ENCODE peak calls at places on chromosomes 12 and 14, in nine cellular contexts. D is BJ; X is CD8-positive, alpha-beta memory T cell; S is endodermal cell; E is AG04450; W is psoas muscle; G is mesenchymal stem cell; P is transverse colon; U is IMR-90. K is an unnamed sample.

GRCh38 chr14:75982724-75983358 is 1.0 kb upstream of the TGFB3 start:
- DNase-seq in W (peak; percentile 77), S (no peak), D (no peak), U (peak; percentile 61), G (peak; percentile 62), X (no peak), P (peak; percentile 59), E (peak; percentile 38), K (no peak)

GRCh38 chr14:49218436-49219092 is 367.6 kb downstream of the RPS29 start:
- DNase-seq in P (no peak), S (no peak), X (no peak), E (no peak), U (no peak), G (peak; percentile 42), D (no peak), W (no peak), K (no peak)

GRCh38 chr12:20883288-20883687 is 72.8 kb downstream of the SLCO1B3 start:
- DNase-seq in S (no peak), U (no peak), X (no peak), P (peak; percentile 43), E (no peak), W (no peak), D (no peak), G (no peak), K (peak; percentile 56)

GRCh38 chr14:50957296-50957695 is 13.0 kb upstream of the PYGL start:
- DNase-seq in G (peak; percentile 67), X (no peak), W (no peak), U (peak; percentile 48), D (no peak), E (no peak), P (no peak), S (no peak), K (no peak)

GRCh38 chr12:34603382-34604035 is 581.2 kb downstream of the ALG10 start:
- DNase-seq in E (no peak), X (no peak), U (no peak), D (no peak), P (no peak), W (no peak), S (no peak), G (no peak), K (no peak)

GRCh38 chr14:33357225-33358010 is 418.7 kb downstream of the NPAS3 start:
- DNase-seq in P (peak; percentile 64), D (no peak), W (no peak), G (no peak), E (no peak), S (no peak), X (no peak), U (no peak), K (no peak)

GRCh38 chr14:49971156-49972141 is 78.6 kb downstream of the ARF6 start:
- DNase-seq in E (no peak), P (peak; percentile 63), X (no peak), S (no peak), W (no peak), D (no peak), G (no peak), U (peak; percentile 25), K (no peak)

GRCh38 chr12:48542300-48542928 is 17.0 kb downstream of the OR8S1 start:
- DNase-seq in X (peak; percentile 11), W (no peak), U (peak; percentile 31), E (no peak), S (peak; percentile 86), G (peak; percentile 19), P (peak; percentile 53), D (no peak), K (no peak)

GRCh38 chr14:105534586-105534985 is 8.2 kb downstream of the TMEM121 start:
- DNase-seq in E (no peak), X (no peak), W (no peak), S (no peak), G (no peak), D (no peak), P (no peak), U (no peak), K (no peak)
- H3K27me3 ChIP-seq in E (peaks cover 20% of the 10 kb centered on the region), X (peaks cover 11% of the 10 kb centered on the region), W (peaks cover 14% of the 10 kb centered on the region), S (peaks cover 4% of the 10 kb centered on the region), G (no peaks in the 10 kb centered on the region), D (no peaks in the 10 kb centered on the region), P (peaks cover 40% of the 10 kb centered on the region), U (peaks cover 19% of the 10 kb centered on the region), K (no peaks in the 10 kb centered on the region)

GRCh38 chr12:659090-659683 is 4.1 kb downstream of the NINJ2 start:
- DNase-seq in P (no peak), E (no peak), U (no peak), S (no peak), W (no peak), D (no peak), X (no peak), G (no peak), K (no peak)
- H3K4me3 ChIP-seq in P (no peak overlapping the region), E (no peak overlapping the region), U (no peak overlapping the region), S (no peak overlapping the region), W (no peak overlapping the region), D (no peak overlapping the region), X (no peak overlapping the region), G (no peak overlapping the region), K (no peak overlapping the region)

DNA sequence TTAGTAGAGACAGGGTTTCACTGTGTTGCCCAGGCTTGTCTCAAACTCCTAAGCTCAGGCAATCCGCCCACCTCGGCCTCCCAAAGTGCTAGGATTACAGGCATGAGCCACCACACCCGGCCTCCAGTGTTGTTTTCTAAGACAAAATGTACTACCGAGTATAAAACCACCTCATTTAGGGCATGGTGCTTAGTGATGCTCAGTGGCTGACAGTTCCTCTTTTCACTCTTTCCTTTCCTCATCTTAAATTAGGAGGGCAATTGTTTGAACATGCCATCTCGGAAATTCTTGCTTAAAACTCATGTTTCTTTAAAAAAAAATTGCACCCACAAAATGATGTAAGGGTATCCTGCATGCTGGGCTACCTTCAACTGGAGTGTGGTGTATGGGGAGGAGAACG is 89.0 kb downstream of the RFX4 start:
- DNase-seq in E (no peak), G (no peak), U (no peak), X (no peak), P (no peak), D (no peak), W (no peak), S (peak; percentile 20), K (no peak)
- H3K27me3 ChIP-seq in E (peaks cover 24% of the 10 kb centered on the region), G (peaks cover 39% of the 10 kb centered on the region), U (peaks cover 16% of the 10 kb centered on the region), X (peaks cover 3% of the 10 kb centered on the region), P (peaks cover 34% of the 10 kb centered on the region), D (peaks cover 3% of the 10 kb centered on the region), W (peaks cover 2% of the 10 kb centered on the region), S (no peaks in the 10 kb centered on the region), K (no peaks in the 10 kb centered on the region)

GRCh38 chr12:6787309-6787708 is 2.0 kb upstream of the CD4 start:
- DNase-seq in W (no peak), X (no peak), S (no peak), P (no peak), D (no peak), U (no peak), E (no peak), G (no peak), K (no peak)
- H3K4me3 ChIP-seq in W (no peak overlapping the region), X (peak overlapping the region; percentile 12), S (no peak overlapping the region), P (no peak overlapping the region), D (no peak overlapping the region), U (no peak overlapping the region), E (no peak overlapping the region), G (no peak overlapping the region), K (no peak overlapping the region)

GRCh38 chr14:72921396-72921795 is 4.9 kb upstream of the DCAF4 start:
- DNase-seq in P (no peak), G (no peak), U (peak; percentile 35), X (no peak), D (no peak), W (no peak), E (no peak), S (no peak), K (no peak)

GRCh38 chr14:72920008-72920407 is 6.3 kb upstream of the DCAF4 start:
- DNase-seq in U (no peak), P (no peak), S (peak; percentile 56), G (no peak), E (no peak), W (no peak), D (no peak), X (no peak), K (no peak)

GRCh38 chr14:72917420-72917819 is 8.8 kb upstream of the DCAF4 start:
- DNase-seq in X (no peak), S (no peak), E (no peak), D (no peak), G (peak; percentile 45), P (no peak), U (no peak), W (no peak), K (no peak)

GRCh38 chr14:72913809-72914208 is 12.5 kb upstream of the DCAF4 start:
- DNase-seq in E (no peak), X (no peak), U (no peak), S (no peak), W (no peak), D (no peak), G (no peak), P (no peak), K (no peak)

DNA sequence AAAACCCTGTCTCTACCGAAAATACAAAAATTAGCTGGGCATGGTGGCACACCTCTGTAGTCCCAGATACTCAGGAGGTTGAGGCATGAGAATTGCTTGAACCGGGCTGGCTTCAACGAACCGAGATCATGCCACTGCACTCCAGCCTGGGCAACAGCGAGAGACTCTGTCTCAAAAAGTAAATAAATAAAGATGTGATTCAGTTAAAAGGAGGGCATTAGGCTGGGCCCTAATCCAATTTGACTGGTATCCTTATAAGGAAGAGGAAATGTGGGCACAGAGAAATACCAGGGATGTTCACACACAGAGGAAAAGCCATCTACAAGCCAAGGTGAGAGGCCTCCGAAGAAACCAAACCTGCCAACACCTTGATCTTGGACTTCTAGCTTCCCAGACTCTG is 10.1 kb upstream of the DCAF4 start:
- DNase-seq in X (no peak), G (no peak), D (no peak), P (no peak), E (no peak), W (no peak), U (peak; percentile 20), S (peak; percentile 21), K (no peak)
- H3K27me3 ChIP-seq in X (no peaks in the 10 kb centered on the region), G (peaks cover 5% of the 10 kb centered on the region), D (peaks cover 2% of the 10 kb centered on the region), P (peaks cover 10% of the 10 kb centered on the region), E (no peaks in the 10 kb centered on the region), W (no peaks in the 10 kb centered on the region), U (no peaks in the 10 kb centered on the region), S (no peaks in the 10 kb centered on the region), K (no peaks in the 10 kb centered on the region)

GRCh38 chr12:51395283-51396230 is 4.4 kb upstream of the GALNT6 start:
- DNase-seq in P (no peak), X (peak; percentile 6), U (no peak), W (no peak), G (no peak), S (peak; percentile 79), E (no peak), D (no peak), K (no peak)
- H3K4me3 ChIP-seq in P (no peak overlapping the region), X (peak overlapping the region; percentile 53), U (no peak overlapping the region), W (no peak overlapping the region), G (no peak overlapping the region), S (no peak overlapping the region), E (no peak overlapping the region), D (no peak overlapping the region), K (no peak overlapping the region)